ENCODE peak calls at places on chromosomes 11 and 22, in six cellular contexts. One of them, this sample, is unnamed.

GRCh38 chr11:63769044-63769718 is 606 bp upstream of the ZFTA start:
- DNase-seq in T1000: no peak
- DNase-seq in HuH-7.5: peak; percentile 43
- DNase-seq in kidney epithelial cell: no peak
- DNase-seq in NCI-H146: peak; percentile 74
- DNase-seq in SW480: peak; percentile 42
- DNase-seq in this sample: peak; percentile 72

GRCh38 chr11:5234390-5234834 is at the start of gene HBD:
- DNase-seq in T1000: no peak
- DNase-seq in HuH-7.5: no peak
- DNase-seq in kidney epithelial cell: no peak
- DNase-seq in NCI-H146: no peak
- DNase-seq in SW480: no peak
- DNase-seq in this sample: no peak

GRCh38 chr11:65184146-65184545 is 2.4 kb downstream of the CAPN1 start:
- DNase-seq in T1000: no peak
- DNase-seq in HuH-7.5: no peak
- DNase-seq in kidney epithelial cell: no peak
- DNase-seq in NCI-H146: no peak
- DNase-seq in SW480: no peak
- DNase-seq in this sample: peak; percentile 87

GRCh38 chr11:106304274-106304673 is 226.8 kb downstream of the AASDHPPT start:
- DNase-seq in T1000: no peak
- DNase-seq in HuH-7.5: no peak
- DNase-seq in kidney epithelial cell: no peak
- DNase-seq in NCI-H146: no peak
- DNase-seq in SW480: no peak
- DNase-seq in this sample: no peak

GRCh38 chr11:65262381-65262680 is 569 bp downstream of the POLA2 start:
- DNase-seq in T1000: no peak
- DNase-seq in HuH-7.5: no peak
- DNase-seq in kidney epithelial cell: no peak
- DNase-seq in NCI-H146: no peak
- DNase-seq in SW480: no peak
- DNase-seq in this sample: no peak

GRCh38 chr11:10561043-10561818 is 7.2 kb downstream of the LYVE1 start:
- DNase-seq in T1000: no peak
- DNase-seq in HuH-7.5: no peak
- DNase-seq in kidney epithelial cell: peak; percentile 12
- DNase-seq in NCI-H146: no peak
- DNase-seq in SW480: no peak
- DNase-seq in this sample: no peak

GRCh38 chr11:32440920-32441319 is 5.6 kb upstream of the WT1 start:
- DNase-seq in T1000: no peak
- DNase-seq in HuH-7.5: no peak
- DNase-seq in kidney epithelial cell: no peak
- DNase-seq in NCI-H146: no peak
- DNase-seq in SW480: no peak
- DNase-seq in this sample: no peak

GRCh38 chr22:28799125-28799833 is 1.1 kb downstream of the XBP1 start:
- DNase-seq in T1000: no peak
- DNase-seq in HuH-7.5: peak; percentile 86
- DNase-seq in kidney epithelial cell: peak; percentile 64
- DNase-seq in NCI-H146: peak; percentile 57
- DNase-seq in SW480: peak; percentile 93
- DNase-seq in this sample: no peak

GRCh38 chr11:69234740-69235710 is 58.9 kb upstream of the MYEOV start:
- DNase-seq in T1000: no peak
- DNase-seq in HuH-7.5: no peak
- DNase-seq in kidney epithelial cell: no peak
- DNase-seq in NCI-H146: no peak
- DNase-seq in SW480: no peak
- DNase-seq in this sample: peak; percentile 36

GRCh38 chr11:19451609-19452008 is 210.9 kb upstream of the E2F8 start:
- DNase-seq in T1000: no peak
- DNase-seq in HuH-7.5: no peak
- DNase-seq in kidney epithelial cell: no peak
- DNase-seq in NCI-H146: no peak
- DNase-seq in SW480: no peak
- DNase-seq in this sample: no peak

GRCh38 chr11:60370811-60371297 is 7.5 kb upstream of the MS4A7 start:
- DNase-seq in T1000: no peak
- DNase-seq in HuH-7.5: no peak
- DNase-seq in kidney epithelial cell: no peak
- DNase-seq in NCI-H146: peak; percentile 65
- DNase-seq in SW480: peak; percentile 80
- DNase-seq in this sample: no peak

This sample was measured in ecto neural progenitor cell.